ENCODE peak calls at places on chromosomes 11 and 22, in nine cellular contexts. One of them, this sample, is unnamed.

GRCh38 chr22:24146791-24147353 is 34.4 kb upstream of the SUSD2 start:
- DNase-seq in psoas muscle: no peak
- DNase-seq in NCI-H460: no peak
- DNase-seq in uterus: peak; percentile 79
- DNase-seq in lung microvascular endothelial cell: peak; percentile 33
- DNase-seq in HFFc6: peak; percentile 58
- DNase-seq in pulmonary artery endothelial cell: peak; percentile 8
- DNase-seq in HTR-8/SVneo: peak; percentile 22
- DNase-seq in GM12891: no peak
- DNase-seq in this sample: peak; percentile 94

GRCh38 chr11:8317164-8317563 is 53.5 kb upstream of the LMO1 start:
- DNase-seq in psoas muscle: no peak
- DNase-seq in NCI-H460: no peak
- DNase-seq in uterus: peak; percentile 70
- DNase-seq in lung microvascular endothelial cell: peak; percentile 43
- DNase-seq in HFFc6: no peak
- DNase-seq in pulmonary artery endothelial cell: no peak
- DNase-seq in HTR-8/SVneo: no peak
- DNase-seq in GM12891: no peak
- DNase-seq in this sample: no peak

GRCh38 chr11:126723665-126724045 is 276.9 kb downstream of the KIRREL3 start:
- DNase-seq in psoas muscle: no peak
- DNase-seq in NCI-H460: no peak
- DNase-seq in uterus: no peak
- DNase-seq in lung microvascular endothelial cell: no peak
- DNase-seq in HFFc6: no peak
- DNase-seq in pulmonary artery endothelial cell: no peak
- DNase-seq in HTR-8/SVneo: no peak
- DNase-seq in GM12891: no peak
- DNase-seq in this sample: no peak

GRCh38 chr22:43375951-43376455 is 32.8 kb upstream of the SCUBE1 start:
- DNase-seq in psoas muscle: no peak
- DNase-seq in NCI-H460: no peak
- DNase-seq in uterus: no peak
- DNase-seq in lung microvascular endothelial cell: no peak
- DNase-seq in HFFc6: peak; percentile 39
- DNase-seq in pulmonary artery endothelial cell: no peak
- DNase-seq in HTR-8/SVneo: no peak
- DNase-seq in GM12891: no peak
- DNase-seq in this sample: no peak

GRCh38 chr11:113035708-113036107 is 74.5 kb downstream of the NCAM1 start:
- DNase-seq in psoas muscle: no peak
- DNase-seq in NCI-H460: no peak
- DNase-seq in uterus: no peak
- DNase-seq in lung microvascular endothelial cell: no peak
- DNase-seq in HFFc6: no peak
- DNase-seq in pulmonary artery endothelial cell: no peak
- DNase-seq in HTR-8/SVneo: no peak
- DNase-seq in GM12891: no peak
- DNase-seq in this sample: no peak

GRCh38 chr11:117678651-117679407 is 118.2 kb downstream of the DSCAML1 start:
- DNase-seq in psoas muscle: no peak
- DNase-seq in NCI-H460: no peak
- DNase-seq in uterus: no peak
- DNase-seq in lung microvascular endothelial cell: no peak
- DNase-seq in HFFc6: no peak
- DNase-seq in pulmonary artery endothelial cell: no peak
- DNase-seq in HTR-8/SVneo: no peak
- DNase-seq in GM12891: no peak
- DNase-seq in this sample: no peak

GRCh38 chr11:62004473-62004872 is 37.0 kb upstream of the FTH1 start:
- DNase-seq in psoas muscle: peak; percentile 64
- DNase-seq in NCI-H460: no peak
- DNase-seq in uterus: no peak
- DNase-seq in lung microvascular endothelial cell: peak; percentile 89
- DNase-seq in HFFc6: no peak
- DNase-seq in pulmonary artery endothelial cell: peak; percentile 62
- DNase-seq in HTR-8/SVneo: peak; percentile 50
- DNase-seq in GM12891: no peak
- DNase-seq in this sample: peak; percentile 29

GRCh38 chr22:37324340-37325023 is 42.2 kb downstream of the CYTH4 start:
- DNase-seq in psoas muscle: no peak
- DNase-seq in NCI-H460: no peak
- DNase-seq in uterus: no peak
- DNase-seq in lung microvascular endothelial cell: no peak
- DNase-seq in HFFc6: no peak
- DNase-seq in pulmonary artery endothelial cell: no peak
- DNase-seq in HTR-8/SVneo: no peak
- DNase-seq in GM12891: no peak
- DNase-seq in this sample: no peak

GRCh38 chr11:129639300-129639699 is 176.3 kb upstream of the TMEM45B start:
- DNase-seq in psoas muscle: no peak
- DNase-seq in NCI-H460: peak; percentile 62
- DNase-seq in uterus: no peak
- DNase-seq in lung microvascular endothelial cell: peak; percentile 96
- DNase-seq in HFFc6: peak; percentile 93
- DNase-seq in pulmonary artery endothelial cell: peak; percentile 87
- DNase-seq in HTR-8/SVneo: peak; percentile 45
- DNase-seq in GM12891: no peak
- DNase-seq in this sample: peak; percentile 50

GRCh38 chr22:20062766-20063083 is 17.3 kb upstream of the DGCR8 start:
- DNase-seq in psoas muscle: no peak
- DNase-seq in NCI-H460: no peak
- DNase-seq in uterus: no peak
- DNase-seq in lung microvascular endothelial cell: peak; percentile 85
- DNase-seq in HFFc6: peak; percentile 80
- DNase-seq in pulmonary artery endothelial cell: peak; percentile 24
- DNase-seq in HTR-8/SVneo: no peak
- DNase-seq in GM12891: no peak
- DNase-seq in this sample: no peak

GRCh38 chr11:23112987-23113886 is 253.0 kb upstream of the CCDC179 start:
- DNase-seq in psoas muscle: no peak
- DNase-seq in NCI-H460: peak; percentile 19
- DNase-seq in uterus: no peak
- DNase-seq in lung microvascular endothelial cell: peak; percentile 41
- DNase-seq in HFFc6: peak; percentile 37
- DNase-seq in pulmonary artery endothelial cell: no peak
- DNase-seq in HTR-8/SVneo: peak; percentile 35
- DNase-seq in GM12891: peak; percentile 2
- DNase-seq in this sample: peak; percentile 8

GRCh38 chr22:44807232-44807631 is 54.9 kb downstream of the ARHGAP8 start:
- DNase-seq in psoas muscle: no peak
- DNase-seq in NCI-H460: no peak
- DNase-seq in uterus: no peak
- DNase-seq in lung microvascular endothelial cell: no peak
- DNase-seq in HFFc6: no peak
- DNase-seq in pulmonary artery endothelial cell: no peak
- DNase-seq in HTR-8/SVneo: no peak
- DNase-seq in GM12891: no peak
- DNase-seq in this sample: no peak

GRCh38 chr11:69172674-69173073 is 16.9 kb downstream of the SMIM38 start:
- DNase-seq in psoas muscle: no peak
- DNase-seq in NCI-H460: no peak
- DNase-seq in uterus: no peak
- DNase-seq in lung microvascular endothelial cell: no peak
- DNase-seq in HFFc6: no peak
- DNase-seq in pulmonary artery endothelial cell: no peak
- DNase-seq in HTR-8/SVneo: no peak
- DNase-seq in GM12891: no peak
- DNase-seq in this sample: no peak

GRCh38 chr11:57646756-57647303 is 2.9 kb downstream of the YPEL4 start:
- DNase-seq in psoas muscle: no peak
- DNase-seq in NCI-H460: no peak
- DNase-seq in uterus: no peak
- DNase-seq in lung microvascular endothelial cell: no peak
- DNase-seq in HFFc6: no peak
- DNase-seq in pulmonary artery endothelial cell: no peak
- DNase-seq in HTR-8/SVneo: no peak
- DNase-seq in GM12891: no peak
- DNase-seq in this sample: no peak

GRCh38 chr11:22657101-22657694 is 9.2 kb upstream of the GAS2 start:
- DNase-seq in psoas muscle: no peak
- DNase-seq in NCI-H460: no peak
- DNase-seq in uterus: no peak
- DNase-seq in lung microvascular endothelial cell: no peak
- DNase-seq in HFFc6: no peak
- DNase-seq in pulmonary artery endothelial cell: no peak
- DNase-seq in HTR-8/SVneo: no peak
- DNase-seq in GM12891: no peak
- DNase-seq in this sample: no peak

GRCh38 chr11:118924591-118925585 is 838 bp downstream of the BCL9L start:
- DNase-seq in psoas muscle: peak; percentile 78
- DNase-seq in NCI-H460: no peak
- DNase-seq in uterus: peak; percentile 61
- DNase-seq in lung microvascular endothelial cell: peak; percentile 51
- DNase-seq in HFFc6: no peak
- DNase-seq in pulmonary artery endothelial cell: no peak
- DNase-seq in HTR-8/SVneo: no peak
- DNase-seq in GM12891: peak; percentile 84
- DNase-seq in this sample: peak; percentile 75

GRCh38 chr22:44883011-44883421 is 126.8 kb downstream of the PHF21B start:
- DNase-seq in psoas muscle: peak; percentile 18
- DNase-seq in NCI-H460: no peak
- DNase-seq in uterus: no peak
- DNase-seq in lung microvascular endothelial cell: no peak
- DNase-seq in HFFc6: no peak
- DNase-seq in pulmonary artery endothelial cell: no peak
- DNase-seq in HTR-8/SVneo: no peak
- DNase-seq in GM12891: no peak
- DNase-seq in this sample: no peak

GRCh38 chr11:134150195-134150903 is 73.4 kb downstream of the NCAPD3 start:
- DNase-seq in psoas muscle: no peak
- DNase-seq in NCI-H460: no peak
- DNase-seq in uterus: no peak
- DNase-seq in lung microvascular endothelial cell: no peak
- DNase-seq in HFFc6: no peak
- DNase-seq in pulmonary artery endothelial cell: no peak
- DNase-seq in HTR-8/SVneo: no peak
- DNase-seq in GM12891: no peak
- DNase-seq in this sample: no peak

GRCh38 chr11:22244986-22245592 is 52.2 kb downstream of the ANO5 start:
- DNase-seq in psoas muscle: peak; percentile 50
- DNase-seq in NCI-H460: peak; percentile 37
- DNase-seq in uterus: no peak
- DNase-seq in lung microvascular endothelial cell: peak; percentile 48
- DNase-seq in HFFc6: no peak
- DNase-seq in pulmonary artery endothelial cell: peak; percentile 1
- DNase-seq in HTR-8/SVneo: peak; percentile 19
- DNase-seq in GM12891: no peak
- DNase-seq in this sample: peak; percentile 0

GRCh38 chr11:97537407-97538150 is 1147.8 kb downstream of the JRKL start:
- DNase-seq in psoas muscle: no peak
- DNase-seq in NCI-H460: no peak
- DNase-seq in uterus: no peak
- DNase-seq in lung microvascular endothelial cell: no peak
- DNase-seq in HFFc6: no peak
- DNase-seq in pulmonary artery endothelial cell: no peak
- DNase-seq in HTR-8/SVneo: no peak
- DNase-seq in GM12891: no peak
- DNase-seq in this sample: no peak

GRCh38 chr11:119952441-119952840 is 185.5 kb downstream of the TRIM29 start:
- DNase-seq in psoas muscle: no peak
- DNase-seq in NCI-H460: no peak
- DNase-seq in uterus: no peak
- DNase-seq in lung microvascular endothelial cell: no peak
- DNase-seq in HFFc6: no peak
- DNase-seq in pulmonary artery endothelial cell: no peak
- DNase-seq in HTR-8/SVneo: no peak
- DNase-seq in GM12891: no peak
- DNase-seq in this sample: no peak

GRCh38 chr11:94184861-94185260 is 56.2 kb downstream of the PANX1 start:
- DNase-seq in psoas muscle: no peak
- DNase-seq in NCI-H460: no peak
- DNase-seq in uterus: no peak
- DNase-seq in lung microvascular endothelial cell: no peak
- DNase-seq in HFFc6: no peak
- DNase-seq in pulmonary artery endothelial cell: no peak
- DNase-seq in HTR-8/SVneo: no peak
- DNase-seq in GM12891: no peak
- DNase-seq in this sample: no peak

GRCh38 chr22:44299124-44299523 is 13.6 kb downstream of the SHISAL1 start:
- DNase-seq in psoas muscle: no peak
- DNase-seq in NCI-H460: no peak
- DNase-seq in uterus: no peak
- DNase-seq in lung microvascular endothelial cell: no peak
- DNase-seq in HFFc6: no peak
- DNase-seq in pulmonary artery endothelial cell: no peak
- DNase-seq in HTR-8/SVneo: no peak
- DNase-seq in GM12891: no peak
- DNase-seq in this sample: no peak

GRCh38 chr22:50570861-50571260 is 7.4 kb downstream of the CPT1B start:
- DNase-seq in psoas muscle: no peak
- DNase-seq in NCI-H460: no peak
- DNase-seq in uterus: no peak
- DNase-seq in lung microvascular endothelial cell: no peak
- DNase-seq in HFFc6: no peak
- DNase-seq in pulmonary artery endothelial cell: no peak
- DNase-seq in HTR-8/SVneo: no peak
- DNase-seq in GM12891: no peak
- DNase-seq in this sample: no peak

GRCh38 chr11:60821827-60822599 is 19.9 kb upstream of the CCDC86 start:
- DNase-seq in psoas muscle: peak; percentile 42
- DNase-seq in NCI-H460: no peak
- DNase-seq in uterus: no peak
- DNase-seq in lung microvascular endothelial cell: no peak
- DNase-seq in HFFc6: no peak
- DNase-seq in pulmonary artery endothelial cell: no peak
- DNase-seq in HTR-8/SVneo: no peak
- DNase-seq in GM12891: no peak
- DNase-seq in this sample: no peak

GRCh38 chr11:68471360-68472340 is 11.1 kb downstream of the PPP6R3 start:
- DNase-seq in psoas muscle: no peak
- DNase-seq in NCI-H460: no peak
- DNase-seq in uterus: no peak
- DNase-seq in lung microvascular endothelial cell: peak; percentile 56
- DNase-seq in HFFc6: no peak
- DNase-seq in pulmonary artery endothelial cell: no peak
- DNase-seq in HTR-8/SVneo: peak; percentile 73
- DNase-seq in GM12891: no peak
- DNase-seq in this sample: no peak

GRCh38 chr11:68146010-68146540 is 24.9 kb upstream of the CHKA start:
- DNase-seq in psoas muscle: peak; percentile 82
- DNase-seq in NCI-H460: no peak
- DNase-seq in uterus: peak; percentile 78
- DNase-seq in lung microvascular endothelial cell: peak; percentile 44
- DNase-seq in HFFc6: no peak
- DNase-seq in pulmonary artery endothelial cell: no peak
- DNase-seq in HTR-8/SVneo: no peak
- DNase-seq in GM12891: no peak
- DNase-seq in this sample: no peak

GRCh38 chr22:37657590-37658132 is 862 bp upstream of the PDXP start:
- DNase-seq in psoas muscle: no peak
- DNase-seq in NCI-H460: no peak
- DNase-seq in uterus: no peak
- DNase-seq in lung microvascular endothelial cell: no peak
- DNase-seq in HFFc6: peak; percentile 28
- DNase-seq in pulmonary artery endothelial cell: no peak
- DNase-seq in HTR-8/SVneo: no peak
- DNase-seq in GM12891: no peak
- DNase-seq in this sample: peak; percentile 59

GRCh38 chr22:38267086-38267485 is 5.7 kb downstream of the TMEM184B start:
- DNase-seq in psoas muscle: no peak
- DNase-seq in NCI-H460: no peak
- DNase-seq in uterus: peak; percentile 65
- DNase-seq in lung microvascular endothelial cell: peak; percentile 93
- DNase-seq in HFFc6: no peak
- DNase-seq in pulmonary artery endothelial cell: peak; percentile 47
- DNase-seq in HTR-8/SVneo: no peak
- DNase-seq in GM12891: no peak
- DNase-seq in this sample: peak; percentile 84

GRCh38 chr11:78467370-78467769 is 49.8 kb upstream of the GAB2 start:
- DNase-seq in psoas muscle: no peak
- DNase-seq in NCI-H460: no peak
- DNase-seq in uterus: no peak
- DNase-seq in lung microvascular endothelial cell: no peak
- DNase-seq in HFFc6: no peak
- DNase-seq in pulmonary artery endothelial cell: no peak
- DNase-seq in HTR-8/SVneo: no peak
- DNase-seq in GM12891: no peak
- DNase-seq in this sample: no peak

GRCh38 chr22:27105142-27106025 is 448.0 kb downstream of the MIAT start:
- DNase-seq in psoas muscle: peak; percentile 83
- DNase-seq in NCI-H460: no peak
- DNase-seq in uterus: peak; percentile 88
- DNase-seq in lung microvascular endothelial cell: peak; percentile 70
- DNase-seq in HFFc6: peak; percentile 83
- DNase-seq in pulmonary artery endothelial cell: no peak
- DNase-seq in HTR-8/SVneo: no peak
- DNase-seq in GM12891: no peak
- DNase-seq in this sample: peak; percentile 82